ENCODE peak calls at places on chromosomes 13 and 19, in four cellular contexts. F is tibial artery, X is cardiac muscle cell, Y is keratinocyte. J is an unnamed sample.

GRCh38 chr19:49058592-49058991 is 1.0 kb upstream of the CGB7 start:
- DNase-seq in Y (no peak), X (peak; percentile 32), F (no peak), J (no peak)

GRCh38 chr13:26021516-26021915 is 30.3 kb downstream of the SHISA2 start:
- DNase-seq in F (no peak), Y (no peak), X (no peak), J (no peak)

GRCh38 chr13:50731400-50731799 is 112.1 kb downstream of the DLEU7 start:
- DNase-seq in F (no peak), Y (peak; percentile 93), X (no peak), J (peak; percentile 58)

GRCh38 chr19:6842871-6843607 is 44.3 kb upstream of the ADGRE1 start:
- DNase-seq in F (no peak), X (no peak), Y (no peak), J (no peak)

GRCh38 chr13:41563501-41564001 is 106.2 kb downstream of the RGCC start:
- DNase-seq in X (no peak), F (no peak), Y (no peak), J (no peak)

GRCh38 chr19:19610376-19611240 is 7.9 kb downstream of the PBX4 start:
- DNase-seq in X (no peak), Y (no peak), F (no peak), J (no peak)

GRCh38 chr19:2261438-2262172 is 5.4 kb upstream of the JSRP1 start:
- DNase-seq in Y (no peak), F (no peak), X (peak; percentile 29), J (no peak)

GRCh38 chr13:26227396-26227971 is 5.4 kb upstream of the RNF6 start:
- DNase-seq in F (no peak), X (no peak), Y (no peak), J (no peak)

GRCh38 chr13:91017031-91017668 is 330.3 kb upstream of the MIR17HG start:
- DNase-seq in Y (no peak), X (peak; percentile 50), F (no peak), J (no peak)

GRCh38 chr13:29472317-29472961 is 123.0 kb downstream of the SLC7A1 start:
- DNase-seq in Y (no peak), F (peak; percentile 32), X (peak; percentile 79), J (no peak)

GRCh38 chr13:54640719-54641118 is 1612.1 kb downstream of the OLFM4 start:
- DNase-seq in F (no peak), X (peak; percentile 11), Y (no peak), J (no peak)

GRCh38 chr13:101488734-101489133 is 36.3 kb downstream of the ITGBL1 start:
- DNase-seq in X (no peak), F (no peak), Y (no peak), J (no peak)

GRCh38 chr19:33400856-33401682 is 27.6 kb downstream of the CEBPG start:
- DNase-seq in F (peak; percentile 16), X (no peak), Y (no peak), J (no peak)

GRCh38 chr13:30982911-30983310 is 50.5 kb downstream of the TEX26 start:
- DNase-seq in X (no peak), F (no peak), Y (no peak), J (no peak)

GRCh38 chr13:32246468-32246867 is 68.7 kb downstream of the ZAR1L start:
- DNase-seq in F (peak; percentile 55), Y (no peak), X (peak; percentile 72), J (peak; percentile 24)

GRCh38 chr19:17526922-17527321 is 15.5 kb downstream of the PGLS start:
- DNase-seq in X (no peak), Y (no peak), F (no peak), J (no peak)

GRCh38 chr19:10780368-10780767 is 55.6 kb downstream of the TMED1 start:
- DNase-seq in F (peak; percentile 75), X (no peak), Y (peak; percentile 19), J (no peak)

GRCh38 chr13:26442541-26442940 is 114.9 kb upstream of the WASF3 start:
- DNase-seq in F (no peak), Y (no peak), X (no peak), J (no peak)

GRCh38 chr13:94419304-94419943 is 60.1 kb downstream of the DCT start:
- DNase-seq in Y (no peak), F (no peak), X (no peak), J (no peak)

GRCh38 chr19:10784257-10784656 is 51.8 kb downstream of the TMED1 start:
- DNase-seq in Y (no peak), F (peak; percentile 54), X (no peak), J (peak; percentile 33)

GRCh38 chr19:42282036-42282762 is 13.1 kb downstream of the CIC start:
- DNase-seq in X (no peak), F (no peak), Y (no peak), J (no peak)

GRCh38 chr13:95288899-95289500 is 12.3 kb downstream of the ABCC4 start:
- DNase-seq in X (no peak), Y (no peak), F (no peak), J (no peak)

GRCh38 chr13:107192289-107192688 is 624.4 kb upstream of the ARGLU1 start:
- DNase-seq in F (no peak), Y (no peak), X (no peak), J (no peak)

GRCh38 chr13:87671824-87672603 is 843 bp downstream of the SLITRK5 start:
- DNase-seq in Y (no peak), F (no peak), X (no peak), J (no peak)

GRCh38 chr13:35162420-35162819 is 220.3 kb downstream of the NBEA start:
- DNase-seq in X (no peak), F (no peak), Y (no peak), J (no peak)

GRCh38 chr19:9848060-9848459 is 12.9 kb downstream of the PIN1 start:
- DNase-seq in F (no peak), Y (no peak), X (peak; percentile 35), J (no peak)

GRCh38 chr19:3509566-3509989 is 3.5 kb downstream of the FZR1 start:
- DNase-seq in X (no peak), Y (no peak), F (no peak), J (no peak)

GRCh38 chr13:73138276-73138950 is 79.6 kb downstream of the KLF5 start:
- DNase-seq in X (no peak), F (no peak), Y (no peak), J (no peak)

GRCh38 chr13:33992891-33993336 is 175.0 kb downstream of the RFC3 start:
- DNase-seq in F (no peak), X (no peak), Y (no peak), J (no peak)

GRCh38 chr19:8392017-8392591 is 1.9 kb downstream of the RAB11B start:
- DNase-seq in Y (no peak), F (no peak), X (no peak), J (peak; percentile 70)

GRCh38 chr19:2290441-2291184 is 8.6 kb upstream of the PEAK3 start:
- DNase-seq in Y (no peak), F (no peak), X (no peak), J (no peak)

GRCh38 chr13:75423383-75423782 is 58.6 kb downstream of the TBC1D4 start:
- DNase-seq in X (no peak), Y (no peak), F (no peak), J (no peak)

GRCh38 chr13:75423946-75424345 is 58.0 kb downstream of the TBC1D4 start:
- DNase-seq in Y (no peak), F (no peak), X (no peak), J (no peak)

GRCh38 chr13:75421987-75422386 is 60.0 kb downstream of the TBC1D4 start:
- DNase-seq in F (no peak), Y (no peak), X (no peak), J (no peak)

GRCh38 chr13:75426421-75426820 is 55.5 kb downstream of the TBC1D4 start:
- DNase-seq in F (no peak), Y (no peak), X (no peak), J (no peak)

GRCh38 chr13:75425216-75426009 is 56.6 kb downstream of the TBC1D4 start:
- DNase-seq in Y (no peak), X (no peak), F (no peak), J (no peak)
- H3K27me3 ChIP-seq in Y (no peaks in the 10 kb centered on the region), X (no peaks in the 10 kb centered on the region), F (no peaks in the 10 kb centered on the region), J (no peaks in the 10 kb centered on the region)

DNA sequence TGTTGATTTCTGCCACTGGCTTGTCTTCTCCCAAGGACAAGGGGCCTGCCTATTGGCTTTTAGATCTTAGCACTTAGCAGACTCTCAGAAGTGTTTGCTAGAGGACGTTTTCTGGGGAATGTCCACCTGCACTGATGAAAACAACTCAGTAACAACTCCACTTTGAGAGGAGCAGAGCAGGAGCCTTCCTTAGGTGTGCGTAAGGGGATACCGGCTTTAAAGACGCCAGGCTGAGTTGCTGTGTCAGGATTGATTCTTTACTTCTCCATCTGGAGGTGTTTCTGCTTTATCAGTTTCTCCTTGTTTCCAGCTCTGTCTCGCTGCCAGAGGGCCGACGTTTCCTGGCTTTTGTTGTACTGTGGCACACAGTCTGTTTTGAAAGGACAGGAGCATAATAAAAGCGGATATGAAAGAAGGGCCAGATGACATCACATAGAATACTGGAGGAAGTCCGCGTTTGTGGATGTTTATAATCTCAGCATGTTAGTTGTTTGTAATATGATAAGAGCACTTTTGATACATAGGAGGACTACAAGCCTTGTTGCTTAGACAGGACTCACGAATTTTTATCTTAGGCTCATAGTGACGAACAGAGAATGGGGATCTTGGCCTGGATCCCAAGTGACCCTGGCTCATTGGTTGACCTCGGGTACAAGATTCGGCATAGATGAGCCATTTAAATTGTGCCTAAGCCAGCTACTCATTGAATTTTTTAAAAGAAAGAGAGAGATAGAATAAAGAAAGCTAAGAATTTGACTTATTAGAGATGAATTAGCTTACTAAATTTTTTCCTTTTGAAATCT is 34.6 kb downstream of the COL4A2 start:
- DNase-seq in Y (no peak), X (peak; percentile 49), F (peak; percentile 55), J (peak; percentile 68)
- H3K4me1 ChIP-seq in Y (peaks cover 43% of the 10 kb centered on the region), X (peaks cover 34% of the 10 kb centered on the region), F (peaks cover 15% of the 10 kb centered on the region), J (peaks cover 63% of the 10 kb centered on the region)

GRCh38 chr13:106139942-106140341 is 395.5 kb downstream of the EFNB2 start:
- DNase-seq in X (no peak), Y (no peak), F (no peak), J (no peak)
- H3K27me3 ChIP-seq in X (no peaks in the 10 kb centered on the region), Y (no peaks in the 10 kb centered on the region), F (no peaks in the 10 kb centered on the region), J (no peaks in the 10 kb centered on the region)

GRCh38 chr13:99218545-99218944 is 17.9 kb downstream of the UBAC2 start:
- DNase-seq in Y (no peak), F (no peak), X (no peak), J (peak; percentile 81)

GRCh38 chr13:99218969-99219368 is 18.3 kb downstream of the UBAC2 start:
- DNase-seq in F (no peak), Y (no peak), X (no peak), J (no peak)

GRCh38 chr13:99220199-99220931 is 19.7 kb downstream of the UBAC2 start:
- DNase-seq in F (no peak), X (no peak), Y (no peak), J (no peak)

GRCh38 chr13:99217461-99218101 is 16.9 kb downstream of the UBAC2 start:
- DNase-seq in X (no peak), Y (no peak), F (no peak), J (no peak)

GRCh38 chr13:99218126-99218525 is 17.5 kb downstream of the UBAC2 start:
- DNase-seq in Y (no peak), F (no peak), X (no peak), J (no peak)
- H3K4me1 ChIP-seq in Y (peaks cover 52% of the 10 kb centered on the region), F (no peaks in the 10 kb centered on the region), X (peaks cover 20% of the 10 kb centered on the region), J (peaks cover 47% of the 10 kb centered on the region)

GRCh38 chr19:29573486-29573885 is 32.6 kb upstream of the POP4 start:
- DNase-seq in Y (no peak), F (no peak), X (no peak), J (no peak)

GRCh38 chr19:29577662-29577963 is 28.5 kb upstream of the POP4 start:
- DNase-seq in Y (no peak), X (no peak), F (no peak), J (no peak)

GRCh38 chr19:29576043-29576442 is 30.0 kb upstream of the POP4 start:
- DNase-seq in X (no peak), F (no peak), Y (no peak), J (no peak)

GRCh38 chr19:29576761-29577661 is 29.1 kb upstream of the POP4 start:
- DNase-seq in F (no peak), X (no peak), Y (no peak), J (no peak)

GRCh38 chr19:29574518-29574917 is 31.6 kb upstream of the POP4 start:
- DNase-seq in X (no peak), Y (no peak), F (no peak), J (no peak)
- H3K27me3 ChIP-seq in X (peaks cover 55% of the 10 kb centered on the region), Y (peaks cover 7% of the 10 kb centered on the region), F (peaks cover 33% of the 10 kb centered on the region), J (peaks cover 78% of the 10 kb centered on the region)

J was measured in heart right ventricle.